ENCODE peak calls at places on chromosomes 1 and 21, in five cellular contexts. Y, J, M, K and A are unnamed samples.

GRCh38 chr1:223707270-223708000 is 4.9 kb upstream of the CAPN2 start:
- DNase-seq in K (peak; percentile 100), J (peak; percentile 100), Y (peak; percentile 87), M (no peak), A (peak; percentile 94)

GRCh38 chr1:88327391-88328267 is 356.4 kb upstream of the PKN2 start:
- DNase-seq in K (peak; percentile 93), M (no peak), Y (peak; percentile 65), J (peak; percentile 92), A (peak; percentile 52)

GRCh38 chr21:16179732-16180131 is 449.9 kb downstream of the USP25 start:
- DNase-seq in J (peak; percentile 10), M (no peak), Y (peak; percentile 36), K (no peak), A (no peak)

GRCh38 chr1:248847956-248848561 is 10.0 kb downstream of the ZNF672 start:
- DNase-seq in K (no peak), M (no peak), Y (no peak), J (no peak), A (no peak)

GRCh38 chr1:68916227-68916853 is 419.5 kb upstream of the DEPDC1 start:
- DNase-seq in M (no peak), K (peak; percentile 39), J (peak; percentile 59), Y (peak; percentile 36), A (no peak)

GRCh38 chr1:228402638-228403025 is 4.0 kb downstream of the TRIM11 start:
- DNase-seq in J (no peak), K (no peak), Y (no peak), M (no peak), A (no peak)

GRCh38 chr1:218460367-218460766 is 115.2 kb downstream of the TGFB2 start:
- DNase-seq in Y (peak; percentile 77), J (peak; percentile 75), M (peak; percentile 23), K (peak; percentile 61), A (no peak)

GRCh38 chr1:75672528-75673393 is 51.7 kb upstream of the ACADM start:
- DNase-seq in J (peak; percentile 75), K (peak; percentile 83), Y (peak; percentile 91), M (no peak), A (peak; percentile 63)

GRCh38 chr1:206461602-206462455 is 8.4 kb upstream of the IKBKE start:
- DNase-seq in J (peak; percentile 75), Y (peak; percentile 74), M (peak; percentile 61), K (peak; percentile 73), A (peak; percentile 74)

GRCh38 chr1:207318072-207318619 is 3.3 kb upstream of the CD55 start:
- DNase-seq in M (no peak), J (no peak), K (no peak), Y (no peak), A (peak; percentile 64)

GRCh38 chr1:48402619-48403018 is 69.4 kb downstream of the SPATA6 start:
- DNase-seq in M (no peak), J (no peak), Y (no peak), K (no peak), A (no peak)

GRCh38 chr1:229863651-229864545 is 203.1 kb upstream of the GALNT2 start:
- DNase-seq in Y (no peak), K (no peak), J (no peak), M (no peak), A (no peak)

GRCh38 chr1:15948600-15949452 is 27.1 kb downstream of the ZBTB17 start:
- DNase-seq in J (peak; percentile 98), M (no peak), Y (peak; percentile 58), K (peak; percentile 95), A (peak; percentile 55)

GRCh38 chr1:12102066-12102465 is 39.0 kb downstream of the TNFRSF8 start:
- DNase-seq in J (no peak), M (no peak), K (no peak), Y (no peak), A (no peak)

GRCh38 chr1:204578867-204579664 is 62.9 kb downstream of the MDM4 start:
- DNase-seq in Y (no peak), M (no peak), K (no peak), J (peak; percentile 18), A (no peak)

GRCh38 chr1:175498002-175498401 is 245.4 kb downstream of the TNR start:
- DNase-seq in K (no peak), J (peak; percentile 83), M (no peak), Y (peak; percentile 13), A (peak; percentile 89)

GRCh38 chr1:8662380-8663072 is 154.9 kb downstream of the RERE start:
- DNase-seq in Y (no peak), K (no peak), M (no peak), J (no peak), A (peak; percentile 38)

GRCh38 chr1:110523011-110523410 is 4.0 kb upstream of the KCNA10 start:
- DNase-seq in Y (no peak), K (no peak), J (no peak), M (no peak), A (no peak)

GRCh38 chr1:109802901-109803561 is 39.3 kb upstream of the EPS8L3 start:
- DNase-seq in K (no peak), M (no peak), J (no peak), Y (no peak), A (no peak)

GRCh38 chr1:214801191-214801590 is 198.2 kb downstream of the CENPF start:
- DNase-seq in J (no peak), Y (no peak), K (peak; percentile 51), M (no peak), A (no peak)

GRCh38 chr1:232884262-232884661 is 66.1 kb upstream of the NTPCR start:
- DNase-seq in Y (no peak), J (no peak), K (peak; percentile 43), M (no peak), A (no peak)

GRCh38 chr1:58779837-58780585 is 3.8 kb downstream of the JUN start:
- DNase-seq in J (peak; percentile 99), K (peak; percentile 78), Y (peak; percentile 55), M (no peak), A (peak; percentile 30)

GRCh38 chr1:234929369-234929768 is 199.3 kb downstream of the TOMM20 start:
- DNase-seq in M (no peak), K (no peak), Y (no peak), J (no peak), A (no peak)

GRCh38 chr21:31545036-31545435 is 114.5 kb upstream of the SOD1 start:
- DNase-seq in M (no peak), Y (peak; percentile 80), J (no peak), K (no peak), A (peak; percentile 92)

GRCh38 chr1:23303524-23303923 is 40.6 kb downstream of the HNRNPR start:
- DNase-seq in J (no peak), K (no peak), Y (no peak), M (no peak), A (no peak)

GRCh38 chr1:20936216-20936615 is 149.1 kb upstream of the HP1BP3 start:
- DNase-seq in K (peak; percentile 22), J (no peak), Y (no peak), M (no peak), A (no peak)

GRCh38 chr1:54310439-54311328 is 95.5 kb downstream of the SSBP3 start:
- DNase-seq in J (peak; percentile 71), M (peak; percentile 62), K (peak; percentile 39), Y (peak; percentile 89), A (no peak)

GRCh38 chr1:54296666-54297065 is 96.7 kb downstream of the MRPL37 start:
- DNase-seq in K (no peak), Y (no peak), J (no peak), M (no peak), A (no peak)

GRCh38 chr1:194929376-194929775 is 1678.9 kb downstream of the KCNT2 start:
- DNase-seq in M (no peak), J (no peak), Y (no peak), K (peak; percentile 18), A (no peak)

GRCh38 chr21:38170283-38170682 is 86.5 kb upstream of the KCNJ15 start:
- DNase-seq in M (no peak), K (peak; percentile 12), Y (peak; percentile 85), J (peak; percentile 30), A (peak; percentile 49)

GRCh38 chr21:38175321-38175720 is 81.5 kb upstream of the KCNJ15 start:
- DNase-seq in Y (no peak), M (no peak), K (no peak), J (no peak), A (no peak)

GRCh38 chr21:38170705-38171682 is 85.8 kb upstream of the KCNJ15 start:
- DNase-seq in M (no peak), J (peak; percentile 66), K (peak; percentile 29), Y (peak; percentile 59), A (no peak)

GRCh38 chr21:38167345-38167744 is 89.4 kb upstream of the KCNJ15 start:
- DNase-seq in J (no peak), M (no peak), Y (peak; percentile 49), K (no peak), A (no peak)

DNA sequence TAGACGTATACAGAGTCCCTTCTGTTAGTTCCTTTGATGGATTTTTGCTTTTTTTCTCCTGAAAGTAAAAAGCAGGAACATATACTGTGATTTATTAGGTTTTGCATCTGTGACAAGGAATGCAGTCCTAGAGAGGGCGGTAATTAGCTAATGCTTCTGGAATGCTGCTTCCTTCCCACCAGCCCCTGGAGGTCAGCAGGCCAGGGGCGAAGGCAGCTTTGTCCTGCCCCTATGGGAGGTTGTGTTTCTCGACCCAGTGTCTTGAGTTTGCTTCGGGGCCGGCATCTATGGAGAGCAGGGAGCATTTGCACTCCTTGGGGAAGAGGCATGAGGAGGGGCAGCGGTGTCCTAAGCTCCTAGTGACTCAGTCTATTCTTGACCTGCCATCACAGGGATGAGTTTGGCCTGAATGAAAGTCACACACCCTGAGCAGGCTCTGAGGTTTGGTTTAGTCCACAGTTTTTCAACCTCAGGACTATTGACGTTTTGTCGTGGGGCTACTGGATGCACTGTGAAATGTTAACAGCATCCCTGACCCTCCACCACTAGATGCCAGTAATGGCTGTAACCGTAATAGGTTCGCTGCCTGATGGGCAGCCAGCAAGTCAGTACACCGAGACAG is 85.0 kb upstream of the KCNJ15 start:
- DNase-seq in J (peak; percentile 84), M (peak; percentile 52), K (peak; percentile 45), Y (peak; percentile 97), A (peak; percentile 93)
- H4K8ac ChIP-seq in J (peak overlapping the region; percentile 33), M (no peak overlapping the region), K (peak overlapping the region; percentile 52), Y (no peak overlapping the region), A (peak overlapping the region; percentile 59)

DNA sequence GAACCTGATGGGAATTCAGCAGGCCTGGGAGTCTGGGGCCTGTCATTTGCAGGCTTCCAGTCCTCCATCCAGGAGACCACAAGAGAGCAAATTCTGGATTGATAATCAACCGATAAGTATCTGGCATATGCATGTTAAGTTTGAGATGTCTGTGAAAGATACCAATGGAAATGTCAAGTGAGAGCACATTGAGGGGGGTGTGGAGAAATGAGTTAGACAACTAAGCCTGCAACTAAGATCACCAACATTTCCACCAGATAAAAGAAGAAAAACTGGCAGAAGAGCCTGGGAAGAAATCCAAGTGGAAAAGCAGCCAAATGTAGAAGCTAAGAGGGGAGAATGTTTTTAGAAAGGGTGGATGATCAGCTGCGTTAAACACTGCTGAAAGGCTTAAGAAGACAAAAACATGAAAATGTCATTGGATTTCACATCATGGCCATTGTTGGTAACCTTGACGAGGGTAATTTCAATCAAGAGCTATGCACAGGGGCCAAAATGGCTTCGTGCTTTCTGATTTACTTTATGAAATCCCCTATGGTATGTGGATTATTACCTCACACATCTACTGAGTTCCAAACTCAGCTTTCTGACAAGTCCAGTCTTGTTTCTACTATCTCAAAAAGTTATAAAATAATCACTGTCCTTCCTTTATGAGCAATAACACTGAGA is 648.0 kb downstream of the PLPP3 start:
- DNase-seq in J (no peak), Y (peak; percentile 3), K (peak; percentile 35), M (no peak), A (peak; percentile 70)
- H4K8ac ChIP-seq in J (no peak overlapping the region), Y (no peak overlapping the region), K (no peak overlapping the region), M (no peak overlapping the region), A (no peak overlapping the region)

GRCh38 chr1:29259802-29260441 is 23.6 kb downstream of the PTPRU start:
- DNase-seq in Y (peak; percentile 82), J (peak; percentile 62), M (no peak), K (no peak), A (no peak)
- H4K8ac ChIP-seq in Y (no peak overlapping the region), J (peak overlapping the region; percentile 79), M (no peak overlapping the region), K (no peak overlapping the region), A (peak overlapping the region; percentile 88)

GRCh38 chr1:1177452-1178206 is 3.9 kb downstream of the TTLL10 start:
- DNase-seq in K (no peak), M (no peak), J (no peak), Y (no peak), A (no peak)
- H4K8ac ChIP-seq in K (no peak overlapping the region), M (no peak overlapping the region), J (no peak overlapping the region), Y (no peak overlapping the region), A (no peak overlapping the region)